ENCODE peak calls at places on chromosomes 6 and 20, in five cellular contexts. One of them, this sample, is unnamed.

GRCh38 chr6:24464253-24465038 is 24.9 kb downstream of the GPLD1 start:
- DNase-seq in 8988T: no peak
- DNase-seq in CD8-positive, alpha-beta T cell: no peak
- DNase-seq in PC-9: no peak
- DNase-seq in GM06990: no peak
- DNase-seq in this sample: no peak

GRCh38 chr20:37392441-37393195 is 46.7 kb downstream of the SRC start:
- DNase-seq in GM06990: no peak
- DNase-seq in 8988T: peak; percentile 48
- DNase-seq in CD8-positive, alpha-beta T cell: no peak
- DNase-seq in PC-9: no peak
- DNase-seq in this sample: peak; percentile 63

GRCh38 chr6:137853569-137854213 is 13.4 kb upstream of the TNFAIP3 start:
- DNase-seq in GM06990: no peak
- DNase-seq in CD8-positive, alpha-beta T cell: no peak
- DNase-seq in PC-9: no peak
- DNase-seq in 8988T: no peak
- DNase-seq in this sample: no peak

GRCh38 chr6:38501931-38502330 is 137.8 kb downstream of the BTBD9 start:
- DNase-seq in 8988T: no peak
- DNase-seq in CD8-positive, alpha-beta T cell: no peak
- DNase-seq in GM06990: no peak
- DNase-seq in PC-9: no peak
- DNase-seq in this sample: no peak

GRCh38 chr6:151317206-151317994 is 74.0 kb downstream of the ZBTB2 start:
- DNase-seq in 8988T: no peak
- DNase-seq in GM06990: no peak
- DNase-seq in PC-9: no peak
- DNase-seq in CD8-positive, alpha-beta T cell: no peak
- DNase-seq in this sample: no peak

GRCh38 chr6:4451101-4451500 is 315.7 kb upstream of the ECI2 start:
- DNase-seq in GM06990: no peak
- DNase-seq in 8988T: no peak
- DNase-seq in CD8-positive, alpha-beta T cell: no peak
- DNase-seq in PC-9: no peak
- DNase-seq in this sample: no peak

GRCh38 chr20:53859684-53860083 is 210.7 kb downstream of the BCAS1 start:
- DNase-seq in CD8-positive, alpha-beta T cell: no peak
- DNase-seq in 8988T: no peak
- DNase-seq in PC-9: no peak
- DNase-seq in GM06990: no peak
- DNase-seq in this sample: no peak

GRCh38 chr6:36848658-36849441 is 9.6 kb upstream of the CPNE5 start:
- DNase-seq in PC-9: peak; percentile 64
- DNase-seq in 8988T: no peak
- DNase-seq in CD8-positive, alpha-beta T cell: no peak
- DNase-seq in GM06990: no peak
- DNase-seq in this sample: peak; percentile 79

GRCh38 chr6:126614642-126615504 is 275.0 kb downstream of the CENPW start:
- DNase-seq in CD8-positive, alpha-beta T cell: no peak
- DNase-seq in PC-9: no peak
- DNase-seq in 8988T: no peak
- DNase-seq in GM06990: peak; percentile 8
- DNase-seq in this sample: peak; percentile 5

GRCh38 chr6:112027942-112028674 is 25.8 kb upstream of the CCN6 start:
- DNase-seq in GM06990: peak; percentile 8
- DNase-seq in CD8-positive, alpha-beta T cell: peak; percentile 35
- DNase-seq in 8988T: no peak
- DNase-seq in PC-9: no peak
- DNase-seq in this sample: no peak